ENCODE peak calls at places on chromosomes 11 and 22, in eight cellular contexts. A is heart right ventricle; Q is right cardiac atrium; M is dorsolateral prefrontal cortex; B is naive thymus-derived CD4-positive, alpha-beta T cell; D is left ventricle myocardium inferior; X is WERI-Rb-1; E is body of pancreas. V is an unnamed sample.

GRCh38 chr22:30253205-30253852 is 6.8 kb upstream of the LIF start:
- DNase-seq in D (peak), Q (peak), E (peak), A (peak), M (peak), B (no peak), X (peak), V (peak)

GRCh38 chr11:121523581-121524232 is 70.9 kb upstream of the SORL1-AS1 start:
- DNase-seq in D (no peak), M (no peak), A (no peak), E (no peak), B (no peak), X (no peak), Q (no peak), V (no peak)

GRCh38 chr11:70483077-70483861 is 84.9 kb downstream of the CTTN start:
- DNase-seq in A (peak), B (no peak), M (no peak), Q (no peak), X (peak), E (no peak), D (peak), V (peak)

GRCh38 chr11:227824-228223 is 8.3 kb downstream of the SIRT3 start:
- DNase-seq in Q (no peak), A (no peak), E (no peak), X (no peak), M (no peak), D (no peak), B (no peak), V (no peak)

GRCh38 chr22:49483946-49484345 is 343.7 kb downstream of the BRD1 start:
- DNase-seq in D (no peak), X (no peak), B (no peak), A (no peak), M (no peak), E (no peak), Q (no peak), V (no peak)

GRCh38 chr22:17590586-17590985 is 27.3 kb downstream of the SLC25A18 start:
- DNase-seq in A (no peak), X (peak), B (no peak), E (no peak), M (no peak), D (no peak), Q (no peak), V (no peak)

GRCh38 chr22:18033204-18033998 is 9.0 kb upstream of the MICAL3 start:
- DNase-seq in M (no peak), E (no peak), B (no peak), D (no peak), X (no peak), A (no peak), Q (no peak), V (no peak)

GRCh38 chr22:33921576-33922181 is 1.4 kb upstream of the LARGE1 start:
- DNase-seq in M (peak), D (peak), A (peak), B (no peak), Q (peak), E (peak), X (peak), V (peak)

GRCh38 chr22:17370036-17370765 is 941 bp downstream of the CECR2 start:
- DNase-seq in Q (no peak), D (peak), E (peak), M (peak), A (peak), X (peak), B (no peak), V (peak)

GRCh38 chr11:130165601-130166456 is 6.2 kb downstream of the ST14 start:
- DNase-seq in X (no peak), B (no peak), E (no peak), M (no peak), Q (no peak), D (no peak), A (no peak), V (no peak)

GRCh38 chr11:4543561-4543960 is 1.4 kb upstream of the OR52M1 start:
- DNase-seq in D (no peak), M (no peak), X (no peak), Q (no peak), E (no peak), B (no peak), A (no peak), V (no peak)

GRCh38 chr11:29750392-29750791 is 266.4 kb downstream of the KCNA4 start:
- DNase-seq in D (no peak), E (no peak), X (peak), A (no peak), B (no peak), Q (no peak), M (no peak), V (no peak)

GRCh38 chr22:29623553-29624169 is 20.2 kb downstream of the NF2 start:
- DNase-seq in X (no peak), B (peak), A (no peak), E (no peak), M (no peak), Q (no peak), D (no peak), V (no peak)

GRCh38 chr11:96161271-96162089 is 181.5 kb downstream of the MAML2 start:
- DNase-seq in M (no peak), E (no peak), D (no peak), X (no peak), Q (no peak), B (no peak), A (no peak), V (no peak)

GRCh38 chr11:85843929-85844328 is 11.3 kb upstream of the CCDC83 start:
- DNase-seq in A (no peak), D (no peak), X (no peak), Q (no peak), M (no peak), B (no peak), E (no peak), V (no peak)

GRCh38 chr11:93663021-93663420 is 1.5 kb downstream of the CEP295 start:
- DNase-seq in M (no peak), A (no peak), E (no peak), B (no peak), D (no peak), X (no peak), Q (no peak), V (no peak)

GRCh38 chr11:1263036-1263435 is 40.2 kb downstream of the MUC5B start:
- DNase-seq in X (no peak), D (no peak), E (no peak), Q (peak), B (no peak), M (no peak), A (peak), V (no peak)

GRCh38 chr11:106202935-106203620 is 125.6 kb downstream of the AASDHPPT start:
- DNase-seq in X (no peak), A (no peak), M (no peak), Q (no peak), E (no peak), B (no peak), D (no peak), V (no peak)

GRCh38 chr22:39778055-39778454 is 115.5 kb downstream of the ENTHD1 start:
- DNase-seq in Q (no peak), B (no peak), M (no peak), A (no peak), X (no peak), E (no peak), D (no peak), V (no peak)

GRCh38 chr11:44094260-44094868 is 1.1 kb upstream of the EXT2 start:
- DNase-seq in D (peak), E (peak), X (peak), A (peak), M (peak), B (peak), Q (peak), V (peak)

GRCh38 chr11:122205036-122205435 is 89.0 kb upstream of the BLID start:
- DNase-seq in A (no peak), M (no peak), X (no peak), B (no peak), Q (no peak), D (no peak), E (no peak), V (no peak)

GRCh38 chr11:55819330-55819729 is at the start of gene OR5D18:
- DNase-seq in X (no peak), A (no peak), M (no peak), B (no peak), E (no peak), Q (no peak), D (no peak), V (no peak)

GRCh38 chr22:19912236-19912999 is 29.2 kb upstream of the COMT start:
- DNase-seq in M (no peak), Q (no peak), X (no peak), D (no peak), B (no peak), A (no peak), E (no peak), V (peak)

GRCh38 chr11:107705027-107705426 is 6.8 kb downstream of the SLN start:
- DNase-seq in B (no peak), A (no peak), Q (no peak), D (no peak), E (no peak), X (no peak), M (no peak), V (peak)

GRCh38 chr11:111395081-111395480 is 16.0 kb upstream of the POU2AF1 start:
- DNase-seq in Q (no peak), A (no peak), B (no peak), X (no peak), D (no peak), E (peak), M (no peak), V (no peak)

GRCh38 chr11:103851166-103851651 is 185.2 kb upstream of the DDI1 start:
- DNase-seq in M (no peak), Q (no peak), B (no peak), E (no peak), D (no peak), A (no peak), X (no peak), V (no peak)

GRCh38 chr11:10818594-10818993 is 9.9 kb upstream of the EIF4G2 start:
- DNase-seq in Q (no peak), B (no peak), A (no peak), X (no peak), D (no peak), M (no peak), E (no peak), V (no peak)
- H3K27ac ChIP-seq in Q (no peak), B (no peak), A (no peak), X (no peak), D (no peak), M (no peak), E (no peak), V (no peak)

DNA sequence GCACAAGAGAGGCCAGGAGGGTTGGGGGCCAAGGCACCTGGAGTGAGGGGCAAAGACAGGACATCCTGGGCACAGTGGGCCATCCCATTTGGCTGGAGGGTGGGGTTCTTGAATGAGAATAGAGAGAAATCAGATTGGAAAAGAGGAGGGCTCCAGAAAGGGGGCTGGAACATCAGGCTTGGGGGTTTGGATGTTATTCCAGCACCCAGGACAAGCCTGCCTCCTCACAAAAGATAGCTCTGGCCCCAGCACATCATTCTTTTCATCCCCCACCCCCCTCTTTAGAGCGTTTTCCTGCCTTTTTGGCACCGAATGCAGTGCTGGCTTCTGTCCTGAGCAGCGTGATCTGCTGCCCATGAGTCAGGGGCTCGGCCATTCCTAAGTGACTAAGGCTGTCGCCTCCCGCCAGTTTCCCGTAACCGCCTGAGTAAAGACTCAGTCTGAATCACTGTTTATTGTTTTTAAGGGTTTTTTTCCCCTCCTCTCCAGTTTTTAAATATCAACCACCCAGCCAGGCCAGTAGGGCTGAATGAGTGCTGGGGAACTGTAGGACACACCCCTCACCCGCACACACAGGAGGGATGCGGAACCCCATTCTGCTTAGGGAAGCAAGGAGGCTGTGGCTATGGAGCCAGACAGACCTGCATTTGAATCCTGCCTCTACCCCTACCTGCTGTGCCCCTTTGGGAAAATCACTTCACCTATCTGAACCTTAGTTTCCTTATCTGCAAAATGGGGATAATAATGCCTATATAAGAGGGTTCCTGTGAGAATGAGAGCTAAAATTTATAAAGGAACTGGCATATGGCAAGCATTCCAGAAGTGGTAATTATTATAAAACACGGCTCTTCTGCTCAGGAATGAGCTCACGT is 32.4 kb upstream of the NAV2 start:
- DNase-seq in A (peak), M (peak), E (peak), D (peak), Q (peak), X (no peak), B (no peak), V (peak)
- H3K27ac ChIP-seq in A (peak), M (no peak), E (no peak), D (peak), Q (peak), X (no peak), B (no peak), V (peak)

DNA sequence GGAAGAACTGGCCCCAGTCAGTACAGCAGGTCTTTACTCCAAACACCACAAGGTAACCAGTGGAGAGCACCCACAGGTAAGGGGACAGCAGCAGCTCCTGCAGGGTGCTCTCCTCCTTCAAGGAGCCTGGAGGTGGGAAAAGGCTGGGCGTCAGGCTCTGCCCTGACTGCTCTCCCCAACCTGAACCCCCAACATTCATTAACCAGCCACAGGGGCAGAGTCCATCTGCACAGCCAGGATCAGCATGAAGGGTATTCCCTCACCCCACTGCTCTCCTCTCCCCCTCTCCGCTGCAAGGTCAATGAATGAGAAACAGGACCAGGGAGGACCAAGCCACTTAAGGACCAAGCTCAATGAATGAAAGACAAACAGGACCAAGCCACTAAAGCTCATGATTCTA is 3.7 kb downstream of the SLC37A4 start:
- DNase-seq in M (no peak), X (no peak), B (no peak), A (no peak), E (no peak), Q (no peak), D (no peak), V (no peak)
- H3K27ac ChIP-seq in M (no peak), X (no peak), B (no peak), A (no peak), E (no peak), Q (no peak), D (no peak), V (no peak)

GRCh38 chr11:82732734-82733443 is 775 bp downstream of the FAM181B start:
- DNase-seq in D (no peak), B (peak), Q (peak), X (peak), A (peak), E (peak), M (no peak), V (no peak)

GRCh38 chr11:82732348-82732733 is 1.3 kb downstream of the FAM181B start:
- DNase-seq in M (no peak), X (no peak), A (no peak), E (no peak), B (no peak), D (no peak), Q (no peak), V (no peak)

GRCh38 chr11:82734120-82734479 is 436 bp upstream of the FAM181B start:
- DNase-seq in A (no peak), M (no peak), X (no peak), Q (no peak), B (no peak), D (no peak), E (no peak), V (no peak)

GRCh38 chr11:82731691-82732277 is 1.9 kb downstream of the FAM181B start:
- DNase-seq in X (no peak), M (no peak), E (no peak), D (no peak), B (no peak), Q (no peak), A (no peak), V (no peak)

DNA sequence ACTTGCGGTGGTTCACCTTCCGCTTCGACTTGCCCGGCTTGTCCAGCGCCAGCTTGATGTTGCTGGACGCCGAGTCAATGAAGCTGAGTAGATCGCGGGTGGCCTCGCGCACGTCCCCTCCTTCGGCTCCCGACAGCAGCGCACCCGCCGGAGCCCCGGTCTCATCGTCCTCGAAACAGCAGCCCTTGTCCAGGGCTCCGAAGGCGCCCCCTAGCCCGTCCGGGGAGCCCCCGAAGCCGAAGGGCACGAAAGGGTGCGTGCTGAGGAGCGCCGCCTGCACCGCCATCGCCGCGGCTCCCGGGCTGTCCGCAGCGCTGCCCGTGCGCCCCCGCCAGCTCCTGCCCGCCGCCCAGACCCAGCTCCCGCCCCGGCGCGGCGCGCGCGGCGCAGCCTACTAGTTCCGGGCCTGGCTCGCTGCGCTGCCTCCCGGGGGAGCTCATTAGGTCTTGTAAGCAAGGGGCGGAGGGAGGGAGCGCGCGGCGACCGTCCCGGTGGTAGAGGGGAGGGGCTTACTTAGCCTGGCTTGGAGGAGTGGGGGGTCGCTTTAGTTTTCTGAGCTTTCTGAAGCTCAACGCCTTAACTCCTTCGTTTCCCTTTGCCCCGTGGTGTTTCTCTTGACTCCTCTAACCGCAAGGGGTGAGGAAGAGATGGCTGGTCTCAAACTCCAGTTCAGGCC is at the start of gene FAM181B:
- DNase-seq in X (peak), M (peak), D (peak), A (peak), E (peak), Q (peak), B (peak), V (no peak)
- H3K27ac ChIP-seq in X (no peak), M (peak), D (peak), A (no peak), E (no peak), Q (peak), B (no peak), V (no peak)

DNA sequence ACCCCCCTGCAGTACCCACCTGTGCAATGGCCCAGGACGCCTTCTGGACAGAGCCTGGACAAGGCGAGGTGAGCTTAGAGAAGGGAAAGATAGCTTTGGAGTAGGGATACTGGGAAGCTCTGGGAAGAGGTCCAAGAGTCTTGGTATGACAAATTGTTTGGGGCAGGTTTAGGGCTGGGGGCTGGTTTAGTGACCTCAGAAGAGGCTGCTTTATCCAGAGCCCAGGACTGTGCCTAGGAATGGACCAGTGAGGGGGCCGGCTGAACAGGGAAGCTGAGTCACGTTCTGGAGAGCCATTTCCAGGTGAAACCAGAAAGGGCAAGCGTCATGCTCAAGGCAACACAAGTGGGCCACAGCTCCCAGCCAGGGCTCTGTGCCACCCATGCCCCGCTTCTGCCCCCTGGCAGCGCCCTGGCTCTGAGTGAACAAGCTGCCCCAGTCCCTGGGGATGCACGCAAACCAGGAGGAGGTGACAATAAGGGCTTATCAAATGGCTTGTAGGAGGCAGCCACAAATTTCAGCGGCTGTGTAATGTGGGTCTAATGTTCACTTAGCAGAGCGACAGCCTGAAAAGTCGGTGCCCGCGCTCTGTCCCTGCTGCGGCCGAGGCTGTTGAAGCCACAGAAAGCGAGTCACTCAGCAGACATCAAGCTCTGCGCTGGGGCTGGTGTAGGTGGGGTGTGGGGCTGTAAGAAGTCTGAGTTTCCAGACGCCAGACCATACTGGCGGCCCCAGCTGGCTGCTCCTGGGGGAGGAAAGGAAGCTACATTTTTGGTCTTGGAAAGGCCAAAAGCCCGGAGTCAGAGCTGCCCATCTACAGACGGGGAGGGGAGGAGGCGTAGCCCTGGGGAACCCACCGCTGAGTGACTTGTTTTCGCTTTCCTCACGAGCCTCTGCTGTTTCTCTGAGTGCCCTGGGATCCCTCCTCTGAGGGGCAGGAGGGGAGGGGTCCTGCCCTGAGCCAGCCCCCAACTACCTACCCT is 18.3 kb upstream of the SYT7 start:
- DNase-seq in Q (peak), X (peak), A (peak), M (peak), B (no peak), D (peak), E (no peak), V (no peak)
- H3K27ac ChIP-seq in Q (no peak), X (peak), A (peak), M (peak), B (no peak), D (peak), E (no peak), V (no peak)